ENCODE peak calls at places on chromosomes 5 and 9, in seven cellular contexts. D is activated CD4-positive, alpha-beta T cell treated with anti-CD3 and anti-CD28 coated beads, Interleukin-2, amount 50 U/mL, for 1 hour; K is AG09319; W is skeletal muscle cell; H is H9; M is effector memory CD4-positive, alpha-beta T cell; J is heart left ventricle. A is an unnamed sample.

GRCh38 chr5:119795768-119796167 is 166.4 kb downstream of the FAM170A start:
- DNase-seq in K (no peak), J (no peak), W (no peak), D (no peak), M (no peak), H (no peak), A (no peak)

GRCh38 chr5:161342886-161343285 is 203.6 kb downstream of the GABRB2 start:
- DNase-seq in K (no peak), D (no peak), M (no peak), W (no peak), H (no peak), J (no peak), A (no peak)

GRCh38 chr5:60382761-60383160 is 317.2 kb downstream of the DEPDC1B start:
- DNase-seq in K (no peak), D (no peak), W (no peak), H (no peak), M (no peak), J (no peak), A (no peak)

GRCh38 chr5:36389245-36389644 is 87.5 kb upstream of the RANBP3L start:
- DNase-seq in M (no peak), D (no peak), J (peak; percentile 36), W (peak; percentile 34), K (no peak), H (no peak), A (peak; percentile 59)

GRCh38 chr5:44613951-44614350 is 194.8 kb upstream of the MRPS30 start:
- DNase-seq in J (no peak), H (no peak), K (no peak), D (no peak), M (no peak), W (no peak), A (no peak)

GRCh38 chr5:173290477-173291131 is 37.6 kb downstream of the STC2 start:
- DNase-seq in M (no peak), D (no peak), H (no peak), W (no peak), K (no peak), J (peak; percentile 35), A (peak; percentile 93)

GRCh38 chr5:143652104-143652700 is 159.8 kb upstream of the HMHB1 start:
- DNase-seq in D (no peak), W (no peak), K (no peak), H (no peak), M (no peak), J (no peak), A (no peak)

GRCh38 chr5:168481330-168481788 is 4.9 kb upstream of the RARS1 start:
- DNase-seq in M (no peak), K (no peak), W (no peak), D (no peak), H (no peak), J (no peak), A (peak; percentile 75)

GRCh38 chr5:43428034-43428712 is 16.0 kb upstream of the CCL28 start:
- DNase-seq in W (peak; percentile 38), K (no peak), H (no peak), M (no peak), J (no peak), D (no peak), A (no peak)

GRCh38 chr5:56824019-56824418 is 8.7 kb downstream of the MAP3K1 start:
- DNase-seq in J (no peak), D (no peak), H (no peak), M (no peak), W (no peak), K (no peak), A (no peak)

GRCh38 chr5:18772475-18772874 is 1138.2 kb downstream of the TAF11L14 start:
- DNase-seq in H (no peak), W (peak; percentile 20), D (no peak), K (no peak), M (no peak), J (no peak), A (no peak)

GRCh38 chr9:18142964-18143363 is 331.0 kb upstream of the ADAMTSL1 start:
- DNase-seq in W (no peak), K (no peak), H (no peak), J (no peak), M (no peak), D (no peak), A (no peak)

GRCh38 chr9:16318516-16319060 is 551.9 kb downstream of the BNC2 start:
- DNase-seq in K (no peak), D (no peak), M (no peak), W (no peak), J (no peak), H (peak; percentile 10), A (peak; percentile 40)

GRCh38 chr5:144815131-144815530 is 644.5 kb downstream of the KCTD16 start:
- DNase-seq in K (no peak), W (no peak), D (no peak), M (no peak), H (no peak), J (no peak), A (no peak)

GRCh38 chr5:157581870-157582269 is 6.3 kb upstream of the ADAM19 start:
- DNase-seq in K (no peak), D (no peak), W (no peak), M (no peak), H (no peak), J (no peak), A (no peak)

GRCh38 chr9:110257097-110257955 is 1.0 kb upstream of the TXN start:
- DNase-seq in J (peak; percentile 23), H (peak; percentile 45), M (no peak), W (no peak), D (no peak), K (no peak), A (peak; percentile 65)

GRCh38 chr5:54115768-54116403 is 194.5 kb downstream of the ARL15 start:
- DNase-seq in K (no peak), W (no peak), D (no peak), H (no peak), J (no peak), M (no peak), A (peak; percentile 65)

GRCh38 chr5:140253985-140254384 is 48.9 kb downstream of the PFDN1 start:
- DNase-seq in W (no peak), K (no peak), M (no peak), D (no peak), J (no peak), H (no peak), A (no peak)

GRCh38 chr9:71783120-71783523 is 14.8 kb upstream of the CEMIP2 start:
- DNase-seq in H (peak; percentile 38), D (peak; percentile 81), K (no peak), M (peak; percentile 82), J (no peak), W (no peak), A (peak; percentile 88)

GRCh38 chr9:121753802-121754654 is 102.6 kb downstream of the DAB2IP start:
- DNase-seq in W (no peak), K (no peak), H (no peak), M (no peak), D (no peak), J (no peak), A (no peak)

GRCh38 chr9:100865111-100865510 is 163.4 kb upstream of the PLPPR1 start:
- DNase-seq in K (no peak), M (no peak), H (no peak), W (no peak), D (no peak), J (no peak), A (no peak)

GRCh38 chr9:124593080-124594058 is 86.2 kb upstream of the NR5A1 start:
- DNase-seq in K (no peak), J (no peak), D (no peak), M (no peak), W (no peak), H (peak; percentile 64), A (peak; percentile 80)

GRCh38 chr9:84642618-84643017 is 26.9 kb upstream of the NTRK2 start:
- DNase-seq in D (no peak), H (no peak), W (no peak), K (no peak), M (no peak), J (no peak), A (no peak)

GRCh38 chr5:78295035-78295961 is 800 bp upstream of the AP3B1 start:
- DNase-seq in K (no peak), H (peak; percentile 76), J (peak; percentile 9), D (peak; percentile 46), M (peak; percentile 44), W (no peak), A (peak; percentile 80)

GRCh38 chr5:79806741-79807140 is 117.1 kb downstream of the CMYA5 start:
- DNase-seq in W (no peak), H (no peak), M (no peak), K (no peak), D (no peak), J (peak; percentile 31), A (peak; percentile 68)

GRCh38 chr9:81035171-81035570 is 654.2 kb downstream of the TLE1 start:
- DNase-seq in K (peak; percentile 29), D (no peak), J (no peak), W (peak; percentile 31), H (no peak), M (no peak), A (peak; percentile 66)

GRCh38 chr5:17415282-17415681 is 82.7 kb upstream of the TAF11L2 start:
- DNase-seq in W (no peak), H (peak; percentile 70), K (no peak), M (no peak), D (no peak), J (no peak), A (peak; percentile 87)

GRCh38 chr5:168592014-168592368 is 12.8 kb upstream of the PANK3 start:
- DNase-seq in K (peak; percentile 12), H (no peak), W (no peak), J (no peak), D (no peak), M (no peak), A (peak; percentile 14)

GRCh38 chr5:10192309-10192708 is 57.4 kb downstream of the ATPSCKMT start:
- DNase-seq in M (no peak), K (peak; percentile 38), H (no peak), J (no peak), D (no peak), W (peak; percentile 23), A (no peak)

GRCh38 chr5:1514027-1514818 is 9.5 kb downstream of the LPCAT1 start:
- DNase-seq in J (no peak), K (no peak), D (no peak), W (no peak), H (peak; percentile 40), M (no peak), A (no peak)

GRCh38 chr9:128825923-128826702 is 3.5 kb downstream of the SPOUT1 start:
- DNase-seq in W (no peak), H (no peak), D (no peak), M (no peak), J (no peak), K (no peak), A (peak; percentile 64)

GRCh38 chr5:143977891-143978448 is 166.0 kb downstream of the HMHB1 start:
- DNase-seq in K (no peak), W (no peak), D (no peak), M (no peak), H (no peak), J (no peak), A (no peak)

GRCh38 chr5:9456435-9457042 is 89.3 kb downstream of the SEMA5A start:
- DNase-seq in D (no peak), J (no peak), W (peak; percentile 82), M (no peak), K (peak; percentile 89), H (no peak), A (peak; percentile 84)

GRCh38 chr9:126986506-126986951 is 71.9 kb downstream of the RALGPS1 start:
- DNase-seq in H (no peak), J (no peak), M (peak; percentile 30), K (no peak), D (peak; percentile 18), W (no peak), A (no peak)

GRCh38 chr5:45399041-45399440 is 297.1 kb downstream of the HCN1 start:
- DNase-seq in M (no peak), K (no peak), J (no peak), W (no peak), D (no peak), H (peak; percentile 29), A (peak; percentile 44)

GRCh38 chr9:87122947-87123685 is 175.8 kb upstream of the GAS1 start:
- DNase-seq in K (peak; percentile 55), D (no peak), M (no peak), J (no peak), H (no peak), W (peak; percentile 80), A (no peak)

GRCh38 chr9:112439825-112440224 is 46.8 kb upstream of the KIAA1958 start:
- DNase-seq in W (no peak), H (no peak), J (no peak), D (no peak), K (no peak), M (no peak), A (no peak)

A was measured in islet precursor cell.